ENCODE peak calls at places on chromosomes 12 and 14, in five cellular contexts. One of them, this sample, is unnamed.

GRCh38 chr14:31895206-31895605 is 181.9 kb upstream of the ARHGAP5 start:
- DNase-seq in mucosa of descending colon: no peak
- DNase-seq in A549: no peak
- DNase-seq in lower lobe of right lung: no peak
- DNase-seq in body of pancreas: no peak
- DNase-seq in this sample: no peak

GRCh38 chr14:90572461-90573150 is 175.8 kb downstream of the CALM1 start:
- DNase-seq in mucosa of descending colon: no peak
- DNase-seq in A549: no peak
- DNase-seq in body of pancreas: no peak
- DNase-seq in lower lobe of right lung: no peak
- DNase-seq in this sample: no peak

GRCh38 chr12:109358154-109358869 is 10.6 kb downstream of the MYO1H start:
- DNase-seq in A549: no peak
- DNase-seq in body of pancreas: no peak
- DNase-seq in mucosa of descending colon: no peak
- DNase-seq in lower lobe of right lung: no peak
- DNase-seq in this sample: no peak

GRCh38 chr14:99023371-99023770 is 248.6 kb downstream of the BCL11B start:
- DNase-seq in lower lobe of right lung: no peak
- DNase-seq in body of pancreas: no peak
- DNase-seq in mucosa of descending colon: no peak
- DNase-seq in A549: no peak
- DNase-seq in this sample: no peak

GRCh38 chr12:93722757-93723567 is 45.8 kb downstream of the CRADD start:
- DNase-seq in A549: no peak
- DNase-seq in lower lobe of right lung: no peak
- DNase-seq in mucosa of descending colon: no peak
- DNase-seq in body of pancreas: peak
- DNase-seq in this sample: no peak

GRCh38 chr12:128190614-128191013 is 76.4 kb upstream of the TMEM132C start:
- DNase-seq in lower lobe of right lung: no peak
- DNase-seq in body of pancreas: no peak
- DNase-seq in A549: no peak
- DNase-seq in mucosa of descending colon: no peak
- DNase-seq in this sample: no peak

GRCh38 chr12:4506870-4507269 is 31.8 kb upstream of the RAD51AP1 start:
- DNase-seq in mucosa of descending colon: no peak
- DNase-seq in A549: no peak
- DNase-seq in body of pancreas: no peak
- DNase-seq in lower lobe of right lung: no peak
- DNase-seq in this sample: no peak

GRCh38 chr14:69318241-69318640 is 58.3 kb downstream of the GALNT16 start:
- DNase-seq in mucosa of descending colon: no peak
- DNase-seq in body of pancreas: no peak
- DNase-seq in A549: no peak
- DNase-seq in lower lobe of right lung: no peak
- DNase-seq in this sample: no peak

GRCh38 chr14:103483600-103483999 is 39.0 kb downstream of the CKB start:
- DNase-seq in lower lobe of right lung: no peak
- DNase-seq in mucosa of descending colon: no peak
- DNase-seq in body of pancreas: peak
- DNase-seq in A549: no peak
- DNase-seq in this sample: no peak

GRCh38 chr12:12056951-12057350 is 13.8 kb upstream of the BCL2L14 start:
- DNase-seq in A549: no peak
- DNase-seq in mucosa of descending colon: no peak
- DNase-seq in lower lobe of right lung: no peak
- DNase-seq in body of pancreas: no peak
- DNase-seq in this sample: no peak

GRCh38 chr12:120230974-120231315 is 30.0 kb upstream of the RPLP0 start:
- DNase-seq in A549: no peak
- DNase-seq in mucosa of descending colon: no peak
- DNase-seq in body of pancreas: no peak
- DNase-seq in lower lobe of right lung: no peak
- DNase-seq in this sample: no peak

GRCh38 chr12:96220902-96221301 is 26.7 kb downstream of the ELK3 start:
- DNase-seq in body of pancreas: no peak
- DNase-seq in A549: no peak
- DNase-seq in lower lobe of right lung: no peak
- DNase-seq in mucosa of descending colon: no peak
- DNase-seq in this sample: no peak

DNA sequence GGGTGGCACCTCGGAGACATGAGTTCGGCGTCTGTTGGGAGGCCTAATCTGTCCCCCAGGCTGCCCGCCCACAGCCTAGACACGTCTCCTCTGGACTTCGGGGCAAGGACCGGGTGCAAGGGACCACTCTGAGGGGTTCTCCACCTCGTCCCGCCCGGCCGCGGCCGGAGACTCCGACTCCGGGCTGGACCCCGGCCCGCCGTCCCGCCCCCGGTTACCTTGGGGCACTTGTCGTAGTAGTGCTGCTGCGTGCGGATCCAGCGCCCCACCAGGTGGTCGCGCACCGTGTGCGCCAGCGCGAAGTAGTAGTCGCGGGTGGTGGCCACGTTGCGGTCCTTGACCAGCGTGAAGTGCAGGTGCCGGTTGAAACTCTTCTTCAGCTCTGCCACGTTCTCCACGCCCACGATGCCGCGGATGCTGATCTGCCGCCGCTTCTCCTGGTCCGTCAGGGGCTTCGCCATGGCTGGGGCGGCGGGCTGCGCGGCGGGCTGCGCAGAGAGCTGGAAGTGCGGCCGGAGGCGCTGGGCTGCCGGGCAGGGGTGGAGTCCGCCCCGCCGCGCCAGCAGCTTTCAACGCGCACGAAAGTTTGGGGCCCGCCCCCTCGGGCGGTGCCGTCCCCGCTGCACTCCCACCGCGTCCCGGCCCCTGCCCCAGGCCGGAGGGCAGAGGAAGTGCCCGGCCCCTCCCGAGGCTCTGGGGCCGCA is at the start of gene PYGL:
- DNase-seq in body of pancreas: peak
- DNase-seq in A549: peak
- DNase-seq in lower lobe of right lung: peak
- DNase-seq in mucosa of descending colon: peak
- DNase-seq in this sample: peak
- TF ChIP-seq CTCF in body of pancreas: no peak
- TF ChIP-seq CTCF in A549: no peak
- TF ChIP-seq CTCF in lower lobe of right lung: no peak
- TF ChIP-seq CTCF in mucosa of descending colon: no peak
- TF ChIP-seq CTCF in this sample: peak

DNA sequence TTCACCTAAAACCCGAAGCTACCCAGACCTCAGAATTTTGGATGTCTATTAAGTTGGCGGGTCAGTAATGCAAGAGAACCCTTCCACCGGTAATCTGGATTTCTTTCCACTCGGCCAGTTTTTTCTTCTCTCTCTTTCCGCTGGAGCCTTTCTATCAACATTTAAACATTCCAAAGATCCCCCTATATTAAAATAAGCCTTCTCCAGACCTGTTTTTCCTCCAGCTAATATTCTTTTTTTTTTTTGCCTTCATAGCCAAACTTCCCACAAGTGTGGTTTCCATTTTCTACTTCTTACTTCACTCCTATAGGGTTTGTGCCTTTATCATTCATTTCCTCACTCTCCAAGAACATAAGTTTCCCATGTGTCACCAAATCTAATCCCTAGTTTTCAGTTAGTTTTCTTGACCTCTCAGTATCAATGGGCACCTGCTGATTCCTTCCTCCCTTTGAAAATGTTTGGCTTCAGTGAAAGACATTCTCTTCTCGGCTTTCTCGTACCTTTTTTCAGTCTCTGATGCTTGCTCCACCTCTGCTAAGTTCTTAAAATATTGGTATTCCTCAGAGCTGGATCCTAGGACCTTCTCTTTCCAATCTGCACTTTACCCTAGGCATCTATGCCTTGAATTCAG is 592 bp upstream of the SDR39U1 start:
- DNase-seq in lower lobe of right lung: no peak
- DNase-seq in A549: no peak
- DNase-seq in body of pancreas: no peak
- DNase-seq in mucosa of descending colon: no peak
- DNase-seq in this sample: no peak
- H3K4me3 ChIP-seq in lower lobe of right lung: peak
- H3K4me3 ChIP-seq in A549: peak
- H3K4me3 ChIP-seq in body of pancreas: peak
- H3K4me3 ChIP-seq in mucosa of descending colon: peak
- H3K4me3 ChIP-seq in this sample: peak

GRCh38 chr12:15581006-15581405 is 208.2 kb downstream of the EPS8 start:
- DNase-seq in lower lobe of right lung: no peak
- DNase-seq in A549: no peak
- DNase-seq in mucosa of descending colon: no peak
- DNase-seq in body of pancreas: no peak
- DNase-seq in this sample: no peak

GRCh38 chr12:15584366-15585041 is 204.7 kb downstream of the EPS8 start:
- DNase-seq in lower lobe of right lung: no peak
- DNase-seq in mucosa of descending colon: peak
- DNase-seq in body of pancreas: peak
- DNase-seq in A549: peak
- DNase-seq in this sample: no peak

GRCh38 chr12:15575797-15576560 is 213.2 kb downstream of the EPS8 start:
- DNase-seq in mucosa of descending colon: peak
- DNase-seq in body of pancreas: no peak
- DNase-seq in A549: no peak
- DNase-seq in lower lobe of right lung: no peak
- DNase-seq in this sample: no peak

GRCh38 chr12:15583804-15584203 is 205.4 kb downstream of the EPS8 start:
- DNase-seq in body of pancreas: no peak
- DNase-seq in A549: no peak
- DNase-seq in lower lobe of right lung: no peak
- DNase-seq in mucosa of descending colon: no peak
- DNase-seq in this sample: no peak

GRCh38 chr12:15580431-15580830 is 208.8 kb downstream of the EPS8 start:
- DNase-seq in lower lobe of right lung: no peak
- DNase-seq in A549: no peak
- DNase-seq in body of pancreas: no peak
- DNase-seq in mucosa of descending colon: peak
- DNase-seq in this sample: no peak
- TF ChIP-seq CTCF in lower lobe of right lung: no peak
- TF ChIP-seq CTCF in A549: no peak
- TF ChIP-seq CTCF in body of pancreas: no peak
- TF ChIP-seq CTCF in mucosa of descending colon: no peak
- TF ChIP-seq CTCF in this sample: no peak

GRCh38 chr12:49342066-49342913 is 4.4 kb upstream of the DNAJC22 start:
- DNase-seq in body of pancreas: peak
- DNase-seq in mucosa of descending colon: peak
- DNase-seq in A549: peak
- DNase-seq in lower lobe of right lung: peak
- DNase-seq in this sample: peak
- H3K4me3 ChIP-seq in body of pancreas: no peak
- H3K4me3 ChIP-seq in mucosa of descending colon: no peak
- H3K4me3 ChIP-seq in A549: peak
- H3K4me3 ChIP-seq in lower lobe of right lung: peak
- H3K4me3 ChIP-seq in this sample: peak

GRCh38 chr12:107164392-107164791 is 71.0 kb upstream of the CRY1 start:
- DNase-seq in lower lobe of right lung: no peak
- DNase-seq in A549: no peak
- DNase-seq in mucosa of descending colon: no peak
- DNase-seq in body of pancreas: no peak
- DNase-seq in this sample: no peak

GRCh38 chr12:107169200-107169599 is 75.9 kb upstream of the CRY1 start:
- DNase-seq in body of pancreas: no peak
- DNase-seq in mucosa of descending colon: no peak
- DNase-seq in A549: no peak
- DNase-seq in lower lobe of right lung: no peak
- DNase-seq in this sample: no peak

GRCh38 chr12:107165581-107165980 is 72.2 kb upstream of the CRY1 start:
- DNase-seq in body of pancreas: no peak
- DNase-seq in mucosa of descending colon: no peak
- DNase-seq in lower lobe of right lung: no peak
- DNase-seq in A549: no peak
- DNase-seq in this sample: no peak

GRCh38 chr12:107163413-107163812 is 70.1 kb upstream of the CRY1 start:
- DNase-seq in body of pancreas: no peak
- DNase-seq in lower lobe of right lung: no peak
- DNase-seq in mucosa of descending colon: no peak
- DNase-seq in A549: no peak
- DNase-seq in this sample: no peak

DNA sequence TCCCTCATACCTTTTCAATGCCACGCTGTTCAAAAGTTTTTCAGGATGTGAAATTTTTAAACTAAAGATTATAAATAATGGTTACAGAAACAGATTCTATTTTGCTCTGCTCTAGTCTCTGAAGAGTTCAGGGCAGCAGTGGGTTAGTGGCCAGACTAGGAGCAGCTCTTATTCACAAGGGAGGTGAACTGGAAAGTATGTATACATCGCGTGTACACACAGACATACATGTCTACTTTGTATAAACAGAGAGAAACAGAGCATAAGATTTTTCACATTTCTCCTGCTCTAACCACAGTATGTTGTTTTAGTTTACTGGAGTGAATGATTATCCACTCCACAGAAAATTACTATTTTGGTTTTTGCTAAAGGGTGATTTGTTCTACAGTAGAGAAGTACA is 74.4 kb upstream of the CRY1 start:
- DNase-seq in body of pancreas: no peak
- DNase-seq in mucosa of descending colon: no peak
- DNase-seq in lower lobe of right lung: no peak
- DNase-seq in A549: no peak
- DNase-seq in this sample: no peak
- TF ChIP-seq CTCF in body of pancreas: no peak
- TF ChIP-seq CTCF in mucosa of descending colon: no peak
- TF ChIP-seq CTCF in lower lobe of right lung: no peak
- TF ChIP-seq CTCF in A549: no peak
- TF ChIP-seq CTCF in this sample: no peak